ENCODE peak calls at places on chromosomes 11 and 22, in seven cellular contexts. V is A549, W is suprapubic skin, S is sigmoid colon, J is H1, Y is ovary, O is stomach. Z is an unnamed sample.

GRCh38 chr11:86360775-86361395 is 13.8 kb upstream of the CCDC81 start:
- DNase-seq in W (no peak), S (no peak), O (no peak), J (no peak), Y (no peak), V (peak), Z (no peak)

GRCh38 chr22:38706101-38706884 is 549 bp downstream of the GTPBP1 start:
- DNase-seq in S (peak), V (no peak), O (peak), W (no peak), Y (peak), J (no peak), Z (peak)

GRCh38 chr11:66739983-66740382 is 11.0 kb upstream of the SPTBN2 start:
- DNase-seq in J (no peak), Y (no peak), W (no peak), V (no peak), S (no peak), O (no peak), Z (no peak)

GRCh38 chr11:65017927-65018326 is 4.0 kb downstream of the ARL2 start:
- DNase-seq in V (no peak), J (no peak), O (no peak), Y (no peak), S (no peak), W (no peak), Z (no peak)

GRCh38 chr11:64400096-64400495 is 41.1 kb downstream of the RPS6KA4 start:
- DNase-seq in O (peak), J (no peak), S (no peak), W (no peak), Y (no peak), V (no peak), Z (no peak)

GRCh38 chr11:17599460-17599925 is 52.4 kb downstream of the OTOG start:
- DNase-seq in Y (peak), O (peak), V (no peak), S (peak), J (no peak), W (no peak), Z (peak)

GRCh38 chr22:44167501-44167900 is 13.2 kb upstream of the PARVG start:
- DNase-seq in O (no peak), V (no peak), Y (no peak), J (no peak), S (no peak), W (no peak), Z (no peak)

GRCh38 chr11:65402790-65403189 is 16.4 kb downstream of the FRMD8 start:
- DNase-seq in W (no peak), O (no peak), V (no peak), S (no peak), J (no peak), Y (no peak), Z (no peak)

GRCh38 chr11:35324183-35324582 is 95.2 kb downstream of the SLC1A2 start:
- DNase-seq in V (no peak), Y (no peak), S (no peak), W (no peak), J (no peak), O (no peak), Z (no peak)

GRCh38 chr11:119417726-119418540 is 5.0 kb downstream of the THY1 start:
- DNase-seq in S (no peak), Y (no peak), O (no peak), V (no peak), W (no peak), J (no peak), Z (no peak)

GRCh38 chr11:119418759-119419158 is 4.2 kb downstream of the THY1 start:
- DNase-seq in J (no peak), W (no peak), V (no peak), Y (no peak), S (peak), O (no peak), Z (no peak)

GRCh38 chr11:119415966-119416365 is 7.0 kb downstream of the THY1 start:
- DNase-seq in S (no peak), J (no peak), W (no peak), V (no peak), Y (no peak), O (no peak), Z (no peak)

GRCh38 chr11:119415517-119415916 is 7.5 kb downstream of the THY1 start:
- DNase-seq in W (no peak), O (no peak), S (no peak), Y (no peak), J (no peak), V (no peak), Z (no peak)

DNA sequence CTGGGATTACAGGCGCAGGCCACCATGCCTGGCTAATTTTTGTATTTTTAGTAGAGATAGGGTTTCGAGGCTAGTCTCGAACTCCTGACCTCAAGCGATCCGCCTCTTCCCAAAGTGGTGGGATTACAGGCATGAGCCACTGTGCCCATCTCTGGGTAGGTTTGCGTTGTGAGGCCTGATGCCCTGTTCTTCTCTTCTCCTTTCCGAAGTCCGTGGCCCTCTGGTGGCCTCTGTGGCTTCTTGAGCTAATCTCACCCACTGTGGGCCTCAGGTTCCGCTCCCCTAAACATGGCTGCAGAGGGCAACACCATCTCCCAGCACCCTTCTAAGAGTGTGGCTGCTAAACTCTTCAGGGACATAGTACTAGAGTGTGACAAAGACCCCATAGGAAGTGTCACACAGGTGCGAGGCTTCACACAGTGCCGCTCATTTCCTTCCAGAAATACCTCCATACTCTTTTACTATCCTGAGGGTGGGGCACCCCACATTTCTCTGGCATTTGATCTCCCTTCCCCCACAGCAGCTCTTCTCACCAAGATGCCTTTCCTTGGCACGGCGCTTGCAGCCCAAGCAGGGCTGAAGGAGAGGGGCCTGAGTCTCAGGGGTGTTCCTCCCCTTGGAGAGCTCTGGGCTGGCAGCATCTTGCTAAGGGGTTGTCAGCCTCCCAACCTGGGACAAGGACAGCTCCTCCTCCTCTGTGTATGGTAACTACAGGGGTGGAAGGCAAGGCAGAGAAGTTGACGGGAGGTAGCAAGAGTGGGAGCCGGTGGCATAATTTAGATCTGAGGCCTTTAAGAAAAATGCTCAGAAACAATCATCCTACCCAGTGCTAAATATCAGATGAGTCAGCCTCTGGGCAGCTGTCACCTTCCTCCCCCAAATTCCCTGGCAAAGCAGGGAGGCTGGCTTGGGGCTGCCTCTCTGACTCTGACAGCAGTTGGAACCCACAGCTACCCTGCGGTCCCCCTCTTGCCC is 6.1 kb downstream of the THY1 start:
- DNase-seq in S (peak), J (no peak), Y (no peak), O (no peak), W (no peak), V (no peak), Z (no peak)
- H3K27ac ChIP-seq in S (peak), J (peak), Y (no peak), O (no peak), W (peak), V (no peak), Z (no peak)

GRCh38 chr11:76123243-76123642 is 83.1 kb downstream of the WNT11 start:
- DNase-seq in Y (no peak), J (no peak), W (no peak), O (no peak), S (no peak), V (no peak), Z (no peak)
- TF ChIP-seq POLR2A in Y (no peak), J (no peak), W (no peak), O (no peak), S (no peak), V (no peak), Z (no peak)

DNA sequence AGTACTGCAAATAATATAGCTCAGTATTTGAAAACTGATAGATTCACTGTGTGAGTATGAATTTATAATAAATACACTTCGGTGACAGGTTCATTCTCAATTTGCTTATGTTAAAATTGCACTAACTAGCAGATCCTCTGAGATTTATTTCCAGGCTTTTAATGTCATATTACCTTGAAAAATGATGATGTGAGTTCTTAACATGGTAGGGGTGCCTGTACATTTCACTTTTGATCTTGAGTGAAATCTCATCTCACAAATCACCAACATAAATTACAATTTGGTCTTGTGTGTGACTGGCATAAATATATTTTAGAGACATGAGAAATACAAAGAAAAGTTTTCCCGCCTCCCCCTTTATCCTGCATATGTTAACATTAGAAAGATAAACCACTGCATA is 240.4 kb downstream of the DYNC2H1 start:
- DNase-seq in O (no peak), S (no peak), W (no peak), V (no peak), J (no peak), Y (no peak), Z (no peak)
- TF ChIP-seq EP300 in O (no peak), S (no peak), W (no peak), V (no peak), J (no peak), Y (no peak), Z (no peak)

GRCh38 chr22:32564170-32565001 is 89.8 kb downstream of the FBXO7 start:
- DNase-seq in S (peak), Y (no peak), O (no peak), V (peak), W (peak), J (no peak), Z (no peak)
- H3K27ac ChIP-seq in S (no peak), Y (no peak), O (no peak), V (no peak), W (peak), J (no peak), Z (peak)

GRCh38 chr11:114167355-114168085 is 108.0 kb downstream of the ZBTB16 start:
- DNase-seq in Y (no peak), S (peak), W (no peak), V (no peak), J (no peak), O (no peak), Z (no peak)

GRCh38 chr11:114165326-114166230 is 106.1 kb downstream of the ZBTB16 start:
- DNase-seq in S (peak), O (no peak), W (no peak), V (no peak), Y (no peak), J (no peak), Z (no peak)

GRCh38 chr11:114168086-114168448 is 108.6 kb downstream of the ZBTB16 start:
- DNase-seq in W (no peak), S (peak), O (no peak), V (no peak), Y (no peak), J (no peak), Z (no peak)

GRCh38 chr11:114166897-114167323 is 107.4 kb downstream of the ZBTB16 start:
- DNase-seq in O (no peak), V (no peak), S (peak), Y (no peak), J (no peak), W (no peak), Z (no peak)

DNA sequence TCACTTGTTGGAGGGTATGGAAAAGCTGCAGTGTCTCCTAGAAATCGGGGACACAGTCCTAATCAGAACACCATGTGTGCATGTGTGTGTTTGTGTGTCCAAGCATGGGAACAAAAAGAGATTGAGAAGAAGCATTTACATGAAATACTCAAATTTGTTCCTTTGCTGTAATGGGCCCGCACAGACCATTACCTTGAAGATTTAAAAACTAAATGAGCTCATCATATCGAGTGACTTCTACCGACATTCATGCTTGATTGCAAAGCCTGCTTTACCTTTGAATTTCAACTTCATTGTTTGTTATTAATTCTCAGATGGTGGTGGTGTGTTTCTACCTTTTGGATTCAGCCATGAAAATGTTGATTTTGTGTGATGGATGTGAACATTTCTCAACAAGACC is 106.9 kb downstream of the ZBTB16 start:
- DNase-seq in J (no peak), S (peak), O (no peak), Y (no peak), V (no peak), W (no peak), Z (no peak)
- TF ChIP-seq POLR2A in J (no peak), S (no peak), O (no peak), Y (no peak), V (no peak), W (no peak), Z (no peak)

DNA sequence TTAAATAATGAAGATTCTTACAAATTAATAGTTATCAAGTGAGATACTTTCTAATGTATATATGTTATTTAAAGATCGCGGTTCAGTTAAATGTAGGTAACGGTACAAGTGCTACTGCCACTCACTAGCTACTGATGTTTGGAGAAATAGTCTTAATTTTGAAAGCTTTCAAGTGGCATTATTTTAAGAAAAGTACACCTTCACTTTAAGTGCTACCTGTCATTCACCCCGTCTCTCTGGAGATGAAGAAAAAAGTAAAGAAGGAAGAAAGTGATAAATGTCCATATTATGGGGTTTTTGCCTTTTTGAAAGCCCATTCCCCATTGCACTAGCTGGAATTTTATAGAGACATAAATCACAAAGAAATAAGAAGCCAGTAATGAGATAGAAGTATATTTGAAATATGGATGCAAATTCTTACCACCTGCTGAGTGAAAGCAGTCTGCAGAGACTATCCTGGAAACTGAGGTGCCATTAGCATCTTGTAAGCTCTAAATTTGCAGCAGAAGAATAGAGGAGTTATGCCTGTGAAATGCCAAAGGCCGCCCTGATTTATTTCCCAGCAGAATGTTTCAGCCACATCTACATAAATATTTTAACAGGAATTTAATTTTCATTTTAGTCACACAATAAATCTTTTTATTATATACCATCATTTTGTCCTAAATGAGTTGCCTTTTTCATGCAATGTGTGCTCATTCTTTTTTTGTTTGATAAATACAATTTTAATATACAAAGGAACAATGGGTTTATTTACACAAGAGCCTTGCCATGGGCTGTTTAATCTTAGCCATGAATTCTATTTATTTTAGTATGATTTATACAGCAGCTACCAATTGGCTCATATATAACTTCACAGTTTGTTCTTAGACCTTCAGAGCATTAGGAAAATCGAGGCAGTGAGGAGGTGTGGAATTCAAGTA is 489.9 kb upstream of the RAG2 start:
- DNase-seq in V (no peak), J (no peak), Y (no peak), W (no peak), O (no peak), S (no peak), Z (no peak)
- TF ChIP-seq EP300 in V (no peak), J (no peak), Y (no peak), W (no peak), O (no peak), S (no peak), Z (no peak)

GRCh38 chr11:119263352-119263940 is 53.5 kb downstream of the MCAM start:
- DNase-seq in Y (no peak), W (no peak), O (no peak), V (no peak), J (no peak), S (no peak), Z (no peak)

GRCh38 chr11:119262668-119263351 is 54.1 kb downstream of the MCAM start:
- DNase-seq in W (no peak), S (no peak), O (no peak), V (no peak), Y (no peak), J (no peak), Z (no peak)

GRCh38 chr11:119266517-119267255 is 50.2 kb downstream of the MCAM start:
- DNase-seq in S (no peak), Y (no peak), J (no peak), W (no peak), O (no peak), V (no peak), Z (no peak)

GRCh38 chr11:119266063-119266462 is 50.9 kb downstream of the MCAM start:
- DNase-seq in O (no peak), J (no peak), V (no peak), S (no peak), W (no peak), Y (no peak), Z (no peak)

DNA sequence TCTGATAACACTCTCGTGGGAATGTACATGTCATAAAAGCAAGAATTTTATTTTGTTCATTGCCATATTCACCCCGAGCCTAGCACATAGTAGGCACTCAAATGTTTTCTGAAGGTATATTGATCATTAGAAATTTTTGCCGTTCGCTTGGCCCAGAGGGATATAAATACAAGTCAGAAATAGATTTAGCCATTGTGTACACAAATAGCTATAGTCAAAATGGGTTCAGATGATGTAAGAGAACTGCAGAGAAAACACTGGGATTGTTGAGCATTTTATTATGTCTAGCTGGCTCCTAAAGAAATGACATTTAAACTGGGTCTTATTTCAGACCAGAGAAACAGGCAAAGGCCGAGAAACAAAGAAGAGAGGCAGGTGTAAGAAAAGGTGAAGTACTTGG is 49.3 kb downstream of the MCAM start:
- DNase-seq in W (no peak), J (no peak), S (no peak), Y (no peak), V (no peak), O (no peak), Z (no peak)
- H3K27ac ChIP-seq in W (no peak), J (no peak), S (no peak), Y (no peak), V (no peak), O (no peak), Z (no peak)

GRCh38 chr11:119336744-119337469 is 2.6 kb downstream of the RNF26 start:
- DNase-seq in W (no peak), J (no peak), O (no peak), V (no peak), Y (no peak), S (no peak), Z (no peak)
- TF ChIP-seq POLR2A in W (no peak), J (no peak), O (no peak), V (no peak), Y (no peak), S (no peak), Z (no peak)

Z was measured in upper lobe of left lung.